ENCODE peak calls at places on chromosomes 3 and 15, in nine cellular contexts. M, B, Z, J, H, Y, X, W and N are unnamed samples.

GRCh38 chr3:194130807-194131589 is 5.0 kb upstream of the HES1 start:
- DNase-seq in M (no peak), B (peak), Z (peak), J (peak), H (no peak), Y (peak), X (no peak), W (no peak), N (no peak)

GRCh38 chr3:130702985-130703384 is 43.6 kb downstream of the PIK3R4 start:
- DNase-seq in M (no peak), B (no peak), Z (no peak), J (no peak), H (no peak), Y (no peak), X (no peak), W (no peak), N (no peak)

GRCh38 chr3:59424268-59425010 is 374.6 kb upstream of the CFAP20DC start:
- DNase-seq in M (no peak), B (peak), Z (peak), J (no peak), H (no peak), Y (peak), X (peak), W (no peak), N (peak)

GRCh38 chr15:50009634-50010033 is 109.4 kb downstream of the ATP8B4 start:
- DNase-seq in M (no peak), B (no peak), Z (no peak), J (peak), H (no peak), Y (no peak), X (no peak), W (no peak), N (no peak)

GRCh38 chr15:76987896-76988860 is 6.7 kb upstream of the PSTPIP1 start:
- DNase-seq in M (peak), B (no peak), Z (no peak), J (peak), H (no peak), Y (no peak), X (no peak), W (no peak), N (no peak)

GRCh38 chr3:115576325-115576724 is 47.0 kb upstream of the GAP43 start:
- DNase-seq in M (no peak), B (no peak), Z (no peak), J (no peak), H (no peak), Y (no peak), X (no peak), W (no peak), N (no peak)

GRCh38 chr15:51161491-51162260 is 67.0 kb upstream of the TNFAIP8L3 start:
- DNase-seq in M (no peak), B (no peak), Z (peak), J (no peak), H (no peak), Y (peak), X (no peak), W (no peak), N (no peak)

GRCh38 chr3:157166115-157166514 is 6.2 kb upstream of the CCNL1 start:
- DNase-seq in M (no peak), B (no peak), Z (no peak), J (no peak), H (no peak), Y (no peak), X (no peak), W (no peak), N (no peak)

GRCh38 chr3:160133757-160134156 is 91.5 kb upstream of the C3orf80 start:
- DNase-seq in M (no peak), B (no peak), Z (peak), J (peak), H (peak), Y (peak), X (no peak), W (no peak), N (peak)

GRCh38 chr3:76554717-76555116 is 485.2 kb upstream of the ROBO2 start:
- DNase-seq in M (no peak), B (no peak), Z (peak), J (no peak), H (no peak), Y (no peak), X (no peak), W (no peak), N (no peak)

GRCh38 chr3:107810195-107811071 is 280.4 kb downstream of the CD47 start:
- DNase-seq in M (no peak), B (no peak), Z (peak), J (no peak), H (no peak), Y (no peak), X (no peak), W (no peak), N (no peak)

GRCh38 chr3:62084558-62084957 is 288.8 kb downstream of the FEZF2 start:
- DNase-seq in M (no peak), B (no peak), Z (peak), J (no peak), H (no peak), Y (peak), X (no peak), W (no peak), N (peak)

GRCh38 chr3:158700559-158700958 is 28.1 kb upstream of the LXN start:
- DNase-seq in M (no peak), B (no peak), Z (no peak), J (no peak), H (no peak), Y (no peak), X (no peak), W (no peak), N (no peak)